ENCODE peak calls at places on chromosomes 7 and 10, in seven cellular contexts. S is HL-60; Z is HCT116; H is ovary; C is fibroblast of lung; J is esophagus squamous epithelium; K is CD8-positive, alpha-beta T cell. Y is an unnamed sample.

GRCh38 chr7:151550601-151551286 is 31.0 kb upstream of the RHEB start:
- DNase-seq in J (no peak), S (no peak), C (peak), H (no peak), Z (no peak), K (no peak), Y (no peak)

GRCh38 chr10:127157506-127158205 is 38.7 kb downstream of the INSYN2A start:
- DNase-seq in J (no peak), Z (no peak), H (no peak), S (no peak), K (no peak), C (peak), Y (no peak)

GRCh38 chr10:31188792-31189406 is 130.1 kb upstream of the ZEB1 start:
- DNase-seq in C (no peak), Z (no peak), S (no peak), H (no peak), K (no peak), J (no peak), Y (no peak)

GRCh38 chr10:114548662-114549061 is 109.4 kb downstream of the ABLIM1 start:
- DNase-seq in C (peak), K (no peak), J (no peak), S (no peak), Z (peak), H (peak), Y (no peak)

GRCh38 chr10:80283536-80284199 is 5.8 kb downstream of the MAT1A start:
- DNase-seq in H (no peak), C (no peak), Z (no peak), K (no peak), J (no peak), S (no peak), Y (no peak)

GRCh38 chr7:105769951-105770628 is 106.3 kb downstream of the ATXN7L1 start:
- DNase-seq in H (no peak), J (no peak), S (no peak), C (peak), Z (peak), K (no peak), Y (no peak)

GRCh38 chr7:11699666-11700065 is 132.3 kb downstream of the THSD7A start:
- DNase-seq in Z (no peak), K (no peak), H (no peak), C (no peak), S (no peak), J (no peak), Y (no peak)

GRCh38 chr10:79243211-79244067 is 103.8 kb upstream of the PPIF start:
- DNase-seq in J (no peak), C (no peak), Z (no peak), S (peak), K (peak), H (no peak), Y (peak)

GRCh38 chr10:6140141-6140841 is 51.5 kb downstream of the RBM17 start:
- DNase-seq in S (peak), K (peak), C (no peak), Z (no peak), H (peak), J (no peak), Y (no peak)

GRCh38 chr10:103706760-103707159 is 148.6 kb downstream of the SH3PXD2A start:
- DNase-seq in S (no peak), Z (no peak), J (no peak), H (no peak), C (no peak), K (no peak), Y (no peak)

GRCh38 chr10:127063762-127064161 is 132.6 kb downstream of the INSYN2A start:
- DNase-seq in H (no peak), C (no peak), J (no peak), K (no peak), S (no peak), Z (no peak), Y (no peak)

GRCh38 chr10:101388671-101389276 is 34.8 kb downstream of the BTRC start:
- DNase-seq in S (no peak), C (peak), Z (no peak), H (no peak), J (no peak), K (no peak), Y (no peak)

GRCh38 chr10:99984201-99984600 is 25.5 kb downstream of the DNMBP start:
- DNase-seq in J (no peak), H (no peak), C (peak), S (no peak), K (no peak), Z (no peak), Y (no peak)

GRCh38 chr10:72276013-72276387 is 2.3 kb downstream of the DDIT4 start:
- DNase-seq in C (peak), S (no peak), Z (peak), H (peak), J (no peak), K (no peak), Y (no peak)

GRCh38 chr7:81299711-81300110 is 380.9 kb upstream of the SEMA3C start:
- DNase-seq in K (no peak), S (no peak), C (no peak), Z (no peak), H (no peak), J (no peak), Y (no peak)

GRCh38 chr7:28068811-28069216 is 111.8 kb downstream of the JAZF1 start:
- DNase-seq in S (no peak), H (no peak), K (no peak), C (peak), Z (no peak), J (no peak), Y (no peak)

GRCh38 chr10:128884496-128884895 is 582.5 kb upstream of the MGMT start:
- DNase-seq in S (no peak), Z (no peak), H (no peak), K (no peak), C (no peak), J (no peak), Y (no peak)

GRCh38 chr7:50625360-50625759 is 60.2 kb upstream of the DDC start:
- DNase-seq in C (no peak), Z (no peak), J (no peak), H (no peak), S (no peak), K (no peak), Y (no peak)

GRCh38 chr10:80497187-80498038 is 40.3 kb upstream of the SH2D4B start:
- DNase-seq in K (no peak), Z (no peak), S (peak), C (peak), H (peak), J (no peak), Y (peak)

GRCh38 chr7:98423043-98423442 is 22.2 kb upstream of the BAIAP2L1 start:
- DNase-seq in Z (peak), S (no peak), K (no peak), J (no peak), H (no peak), C (peak), Y (no peak)

GRCh38 chr10:63767512-63767911 is 246.3 kb downstream of the REEP3 start:
- DNase-seq in J (no peak), C (peak), S (no peak), Z (no peak), K (no peak), H (no peak), Y (no peak)

GRCh38 chr7:69757990-69758430 is 159.7 kb downstream of the AUTS2 start:
- DNase-seq in K (no peak), C (peak), Z (no peak), S (no peak), J (no peak), H (no peak), Y (no peak)

GRCh38 chr7:17663056-17663675 is 277.1 kb downstream of the SNX13 start:
- DNase-seq in S (no peak), H (no peak), C (peak), K (no peak), Z (no peak), J (no peak), Y (no peak)

GRCh38 chr10:127813290-127813689 is 76.3 kb downstream of the FOXI2 start:
- DNase-seq in Z (peak), H (no peak), K (no peak), S (no peak), J (no peak), C (no peak), Y (no peak)

GRCh38 chr7:90061077-90061476 is 93.2 kb upstream of the STEAP1 start:
- DNase-seq in S (no peak), Z (no peak), J (no peak), K (no peak), C (no peak), H (no peak), Y (no peak)

GRCh38 chr10:103983367-103983911 is 16.5 kb downstream of the SLK start:
- DNase-seq in J (no peak), S (peak), K (no peak), H (no peak), C (no peak), Z (no peak), Y (no peak)

GRCh38 chr10:70512149-70512611 is 33.6 kb downstream of the PALD1 start:
- DNase-seq in H (no peak), K (no peak), C (peak), Z (no peak), J (no peak), S (no peak), Y (peak)

GRCh38 chr7:120856621-120857352 is 1.2 kb downstream of the TSPAN12 start:
- DNase-seq in H (peak), J (no peak), S (no peak), K (no peak), C (peak), Z (peak), Y (peak)

GRCh38 chr10:95925033-95925432 is 17.3 kb downstream of the CC2D2B start:
- DNase-seq in C (no peak), Z (no peak), S (no peak), H (no peak), K (no peak), J (no peak), Y (no peak)

GRCh38 chr7:121126801-121127534 is 138.5 kb downstream of the CPED1 start:
- DNase-seq in S (no peak), C (peak), H (no peak), Z (peak), J (no peak), K (no peak), Y (no peak)

DNA sequence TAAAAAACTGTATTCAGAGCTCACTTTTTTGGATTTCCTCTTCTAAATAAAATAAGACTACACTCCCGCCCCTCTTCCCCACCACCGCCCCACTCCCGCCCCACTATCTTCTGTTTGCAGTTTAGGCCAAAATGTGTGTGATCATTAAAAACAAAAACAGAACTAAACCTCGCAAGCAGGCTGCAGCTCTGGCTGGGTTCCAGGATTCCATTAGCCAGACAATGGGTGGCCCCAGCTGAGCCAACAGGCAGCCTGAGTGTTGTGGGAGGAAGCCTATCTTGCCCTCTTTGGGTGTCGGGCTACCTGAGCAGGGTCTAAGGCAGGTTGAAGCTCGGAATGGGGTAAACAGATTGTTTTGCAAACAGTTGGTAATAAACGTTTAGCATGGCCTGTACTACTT is 41.7 kb downstream of the ARL4A start:
- DNase-seq in Z (no peak), S (peak), C (peak), J (no peak), K (no peak), H (peak), Y (peak)
- H3K27ac ChIP-seq in Z (no peak), S (no peak), C (no peak), J (peak), K (no peak), H (no peak), Y (peak)

GRCh38 chr7:53035499-53036412 is at the start of gene POM121L12:
- DNase-seq in S (no peak), H (no peak), C (no peak), K (no peak), Z (no peak), J (no peak), Y (no peak)
- TF ChIP-seq CTCF in S (no peak), H (no peak), C (no peak), K (no peak), Z (no peak), J (no peak), Y (no peak)

GRCh38 chr10:123997013-123997412 is 96.4 kb downstream of the CHST15 start:
- DNase-seq in H (no peak), Z (no peak), J (no peak), K (peak), C (no peak), S (no peak), Y (no peak)
- H3K4me3 ChIP-seq in H (no peak), Z (no peak), J (no peak), K (no peak), C (no peak), S (no peak), Y (no peak)

GRCh38 chr10:113511419-113511818 is 41.4 kb upstream of the HABP2 start:
- DNase-seq in Z (no peak), C (no peak), K (no peak), J (no peak), S (no peak), H (no peak), Y (no peak)
- H3K27ac ChIP-seq in Z (no peak), C (no peak), K (no peak), J (no peak), S (no peak), H (no peak), Y (no peak)